ENCODE peak calls at places on chromosomes 3 and 15, in five cellular contexts. One of them, this sample, is unnamed.

GRCh38 chr3:66099541-66100065 is 60.9 kb upstream of the MAGI1 start:
- DNase-seq in HTR-8/SVneo: no peak
- DNase-seq in activated T-helper 1 cell treated with anti-CD3 and anti-CD28 coated beads, Interleukin-12 subunit alpha, Interleukin-12 subunit beta, Interleukin-2, Interleukin-4 antibody, amounts not matched to agents 30 ng/mL and 10 ng/mL and 1 ng/mL, durations not matched to agents 14 hours and 24 hours and 36 hours: no peak
- DNase-seq in kidney epithelial cell: no peak
- DNase-seq in NAMALWA: no peak
- DNase-seq in this sample: no peak

GRCh38 chr3:175704366-175705041 is 845.4 kb downstream of the NAALADL2 start:
- DNase-seq in HTR-8/SVneo: no peak
- DNase-seq in activated T-helper 1 cell treated with anti-CD3 and anti-CD28 coated beads, Interleukin-12 subunit alpha, Interleukin-12 subunit beta, Interleukin-2, Interleukin-4 antibody, amounts not matched to agents 30 ng/mL and 10 ng/mL and 1 ng/mL, durations not matched to agents 14 hours and 24 hours and 36 hours: no peak
- DNase-seq in kidney epithelial cell: no peak
- DNase-seq in NAMALWA: peak; percentile 12
- DNase-seq in this sample: no peak

GRCh38 chr3:124834723-124835718 is 52.1 kb downstream of the ITGB5 start:
- DNase-seq in HTR-8/SVneo: peak; percentile 74
- DNase-seq in activated T-helper 1 cell treated with anti-CD3 and anti-CD28 coated beads, Interleukin-12 subunit alpha, Interleukin-12 subunit beta, Interleukin-2, Interleukin-4 antibody, amounts not matched to agents 30 ng/mL and 10 ng/mL and 1 ng/mL, durations not matched to agents 14 hours and 24 hours and 36 hours: peak; percentile 30
- DNase-seq in kidney epithelial cell: peak; percentile 76
- DNase-seq in NAMALWA: peak; percentile 81
- DNase-seq in this sample: peak; percentile 63

GRCh38 chr15:39403674-39404117 is 177.2 kb upstream of the THBS1 start:
- DNase-seq in HTR-8/SVneo: no peak
- DNase-seq in activated T-helper 1 cell treated with anti-CD3 and anti-CD28 coated beads, Interleukin-12 subunit alpha, Interleukin-12 subunit beta, Interleukin-2, Interleukin-4 antibody, amounts not matched to agents 30 ng/mL and 10 ng/mL and 1 ng/mL, durations not matched to agents 14 hours and 24 hours and 36 hours: no peak
- DNase-seq in kidney epithelial cell: no peak
- DNase-seq in NAMALWA: no peak
- DNase-seq in this sample: no peak

GRCh38 chr3:147130461-147130860 is 275.9 kb downstream of the ZIC4 start:
- DNase-seq in HTR-8/SVneo: no peak
- DNase-seq in activated T-helper 1 cell treated with anti-CD3 and anti-CD28 coated beads, Interleukin-12 subunit alpha, Interleukin-12 subunit beta, Interleukin-2, Interleukin-4 antibody, amounts not matched to agents 30 ng/mL and 10 ng/mL and 1 ng/mL, durations not matched to agents 14 hours and 24 hours and 36 hours: no peak
- DNase-seq in kidney epithelial cell: no peak
- DNase-seq in NAMALWA: no peak
- DNase-seq in this sample: no peak

GRCh38 chr3:184262166-184262926 is 993 bp upstream of the CAMK2N2 start:
- DNase-seq in HTR-8/SVneo: no peak
- DNase-seq in activated T-helper 1 cell treated with anti-CD3 and anti-CD28 coated beads, Interleukin-12 subunit alpha, Interleukin-12 subunit beta, Interleukin-2, Interleukin-4 antibody, amounts not matched to agents 30 ng/mL and 10 ng/mL and 1 ng/mL, durations not matched to agents 14 hours and 24 hours and 36 hours: no peak
- DNase-seq in kidney epithelial cell: no peak
- DNase-seq in NAMALWA: no peak
- DNase-seq in this sample: no peak

GRCh38 chr15:33059184-33059583 is 135.3 kb downstream of the FMN1 start:
- DNase-seq in HTR-8/SVneo: no peak
- DNase-seq in activated T-helper 1 cell treated with anti-CD3 and anti-CD28 coated beads, Interleukin-12 subunit alpha, Interleukin-12 subunit beta, Interleukin-2, Interleukin-4 antibody, amounts not matched to agents 30 ng/mL and 10 ng/mL and 1 ng/mL, durations not matched to agents 14 hours and 24 hours and 36 hours: no peak
- DNase-seq in kidney epithelial cell: no peak
- DNase-seq in NAMALWA: no peak
- DNase-seq in this sample: no peak

GRCh38 chr15:71051539-71051938 is 63.7 kb upstream of the THSD4 start:
- DNase-seq in HTR-8/SVneo: no peak
- DNase-seq in activated T-helper 1 cell treated with anti-CD3 and anti-CD28 coated beads, Interleukin-12 subunit alpha, Interleukin-12 subunit beta, Interleukin-2, Interleukin-4 antibody, amounts not matched to agents 30 ng/mL and 10 ng/mL and 1 ng/mL, durations not matched to agents 14 hours and 24 hours and 36 hours: no peak
- DNase-seq in kidney epithelial cell: no peak
- DNase-seq in NAMALWA: no peak
- DNase-seq in this sample: no peak

GRCh38 chr3:183224581-183224980 is 28.5 kb upstream of the B3GNT5 start:
- DNase-seq in HTR-8/SVneo: no peak
- DNase-seq in activated T-helper 1 cell treated with anti-CD3 and anti-CD28 coated beads, Interleukin-12 subunit alpha, Interleukin-12 subunit beta, Interleukin-2, Interleukin-4 antibody, amounts not matched to agents 30 ng/mL and 10 ng/mL and 1 ng/mL, durations not matched to agents 14 hours and 24 hours and 36 hours: peak; percentile 52
- DNase-seq in kidney epithelial cell: no peak
- DNase-seq in NAMALWA: no peak
- DNase-seq in this sample: no peak

GRCh38 chr3:23590874-23591273 is 214.9 kb upstream of the UBE2E1 start:
- DNase-seq in HTR-8/SVneo: no peak
- DNase-seq in activated T-helper 1 cell treated with anti-CD3 and anti-CD28 coated beads, Interleukin-12 subunit alpha, Interleukin-12 subunit beta, Interleukin-2, Interleukin-4 antibody, amounts not matched to agents 30 ng/mL and 10 ng/mL and 1 ng/mL, durations not matched to agents 14 hours and 24 hours and 36 hours: no peak
- DNase-seq in kidney epithelial cell: no peak
- DNase-seq in NAMALWA: no peak
- DNase-seq in this sample: no peak

GRCh38 chr15:100764778-100765457 is 114.7 kb upstream of the ALDH1A3 start:
- DNase-seq in HTR-8/SVneo: peak; percentile 53
- DNase-seq in activated T-helper 1 cell treated with anti-CD3 and anti-CD28 coated beads, Interleukin-12 subunit alpha, Interleukin-12 subunit beta, Interleukin-2, Interleukin-4 antibody, amounts not matched to agents 30 ng/mL and 10 ng/mL and 1 ng/mL, durations not matched to agents 14 hours and 24 hours and 36 hours: no peak
- DNase-seq in kidney epithelial cell: no peak
- DNase-seq in NAMALWA: no peak
- DNase-seq in this sample: no peak

GRCh38 chr15:59315914-59316428 is 56.7 kb downstream of the MYO1E start:
- DNase-seq in HTR-8/SVneo: no peak
- DNase-seq in activated T-helper 1 cell treated with anti-CD3 and anti-CD28 coated beads, Interleukin-12 subunit alpha, Interleukin-12 subunit beta, Interleukin-2, Interleukin-4 antibody, amounts not matched to agents 30 ng/mL and 10 ng/mL and 1 ng/mL, durations not matched to agents 14 hours and 24 hours and 36 hours: no peak
- DNase-seq in kidney epithelial cell: no peak
- DNase-seq in NAMALWA: no peak
- DNase-seq in this sample: no peak

GRCh38 chr3:17979248-17979647 is 236.8 kb upstream of the TBC1D5 start:
- DNase-seq in HTR-8/SVneo: no peak
- DNase-seq in activated T-helper 1 cell treated with anti-CD3 and anti-CD28 coated beads, Interleukin-12 subunit alpha, Interleukin-12 subunit beta, Interleukin-2, Interleukin-4 antibody, amounts not matched to agents 30 ng/mL and 10 ng/mL and 1 ng/mL, durations not matched to agents 14 hours and 24 hours and 36 hours: no peak
- DNase-seq in kidney epithelial cell: no peak
- DNase-seq in NAMALWA: peak; percentile 11
- DNase-seq in this sample: no peak

GRCh38 chr3:167653750-167654149 is at the start of gene WDR49:
- DNase-seq in HTR-8/SVneo: no peak
- DNase-seq in activated T-helper 1 cell treated with anti-CD3 and anti-CD28 coated beads, Interleukin-12 subunit alpha, Interleukin-12 subunit beta, Interleukin-2, Interleukin-4 antibody, amounts not matched to agents 30 ng/mL and 10 ng/mL and 1 ng/mL, durations not matched to agents 14 hours and 24 hours and 36 hours: no peak
- DNase-seq in kidney epithelial cell: no peak
- DNase-seq in NAMALWA: peak; percentile 41
- DNase-seq in this sample: no peak

GRCh38 chr3:9781978-9782575 is 10.2 kb downstream of the TADA3 start:
- DNase-seq in HTR-8/SVneo: no peak
- DNase-seq in activated T-helper 1 cell treated with anti-CD3 and anti-CD28 coated beads, Interleukin-12 subunit alpha, Interleukin-12 subunit beta, Interleukin-2, Interleukin-4 antibody, amounts not matched to agents 30 ng/mL and 10 ng/mL and 1 ng/mL, durations not matched to agents 14 hours and 24 hours and 36 hours: no peak
- DNase-seq in kidney epithelial cell: no peak
- DNase-seq in NAMALWA: peak; percentile 54
- DNase-seq in this sample: no peak

GRCh38 chr15:51917493-51917892 is 54.1 kb downstream of the LEO1 start:
- DNase-seq in HTR-8/SVneo: peak; percentile 19
- DNase-seq in activated T-helper 1 cell treated with anti-CD3 and anti-CD28 coated beads, Interleukin-12 subunit alpha, Interleukin-12 subunit beta, Interleukin-2, Interleukin-4 antibody, amounts not matched to agents 30 ng/mL and 10 ng/mL and 1 ng/mL, durations not matched to agents 14 hours and 24 hours and 36 hours: no peak
- DNase-seq in kidney epithelial cell: peak; percentile 2
- DNase-seq in NAMALWA: peak; percentile 53
- DNase-seq in this sample: no peak

GRCh38 chr3:176587089-176587488 is 610.2 kb downstream of the TBL1XR1 start:
- DNase-seq in HTR-8/SVneo: no peak
- DNase-seq in activated T-helper 1 cell treated with anti-CD3 and anti-CD28 coated beads, Interleukin-12 subunit alpha, Interleukin-12 subunit beta, Interleukin-2, Interleukin-4 antibody, amounts not matched to agents 30 ng/mL and 10 ng/mL and 1 ng/mL, durations not matched to agents 14 hours and 24 hours and 36 hours: no peak
- DNase-seq in kidney epithelial cell: no peak
- DNase-seq in NAMALWA: no peak
- DNase-seq in this sample: no peak

GRCh38 chr3:57949344-57949743 is 58.9 kb upstream of the FLNB start:
- DNase-seq in HTR-8/SVneo: no peak
- DNase-seq in activated T-helper 1 cell treated with anti-CD3 and anti-CD28 coated beads, Interleukin-12 subunit alpha, Interleukin-12 subunit beta, Interleukin-2, Interleukin-4 antibody, amounts not matched to agents 30 ng/mL and 10 ng/mL and 1 ng/mL, durations not matched to agents 14 hours and 24 hours and 36 hours: no peak
- DNase-seq in kidney epithelial cell: no peak
- DNase-seq in NAMALWA: no peak
- DNase-seq in this sample: no peak

GRCh38 chr15:101135532-101136166 is 116.2 kb downstream of the CHSY1 start:
- DNase-seq in HTR-8/SVneo: no peak
- DNase-seq in activated T-helper 1 cell treated with anti-CD3 and anti-CD28 coated beads, Interleukin-12 subunit alpha, Interleukin-12 subunit beta, Interleukin-2, Interleukin-4 antibody, amounts not matched to agents 30 ng/mL and 10 ng/mL and 1 ng/mL, durations not matched to agents 14 hours and 24 hours and 36 hours: no peak
- DNase-seq in kidney epithelial cell: no peak
- DNase-seq in NAMALWA: no peak
- DNase-seq in this sample: no peak

GRCh38 chr15:78454992-78455391 is 17.0 kb downstream of the IREB2 start:
- DNase-seq in HTR-8/SVneo: no peak
- DNase-seq in activated T-helper 1 cell treated with anti-CD3 and anti-CD28 coated beads, Interleukin-12 subunit alpha, Interleukin-12 subunit beta, Interleukin-2, Interleukin-4 antibody, amounts not matched to agents 30 ng/mL and 10 ng/mL and 1 ng/mL, durations not matched to agents 14 hours and 24 hours and 36 hours: no peak
- DNase-seq in kidney epithelial cell: no peak
- DNase-seq in NAMALWA: peak; percentile 36
- DNase-seq in this sample: no peak

This sample was measured in breast epithelium.